ENCODE peak calls at places on chromosomes 1 and 21, in eight cellular contexts. J, E, D, U, G, B, Y and F are unnamed samples.

GRCh38 chr1:39458991-39459390 is 32.4 kb upstream of the BMP8A start:
- DNase-seq in B (no peak), D (no peak), E (no peak), Y (no peak), G (no peak), J (no peak), U (no peak), F (no peak)

GRCh38 chr21:41725421-41726021 is 41.3 kb downstream of the RIPK4 start:
- DNase-seq in U (no peak), Y (no peak), D (no peak), G (no peak), E (no peak), B (no peak), J (no peak), F (no peak)

GRCh38 chr1:51439053-51439452 is 80.0 kb downstream of the EPS15 start:
- DNase-seq in J (no peak), D (no peak), E (no peak), B (no peak), Y (no peak), U (no peak), G (no peak), F (no peak)

GRCh38 chr1:94398356-94398755 is 19.8 kb upstream of the ABCD3 start:
- DNase-seq in D (no peak), G (no peak), J (no peak), U (no peak), E (no peak), Y (no peak), B (no peak), F (no peak)

GRCh38 chr1:209645574-209646452 is 6.4 kb downstream of the LAMB3 start:
- DNase-seq in D (no peak), Y (peak), B (no peak), G (no peak), J (no peak), U (peak), E (no peak), F (no peak)

GRCh38 chr21:42289926-42290325 is 25.3 kb downstream of the TFF3 start:
- DNase-seq in E (no peak), D (no peak), J (no peak), Y (no peak), G (no peak), U (peak), B (no peak), F (no peak)

GRCh38 chr21:38388219-38388618 is 110.1 kb downstream of the ERG start:
- DNase-seq in E (no peak), G (no peak), B (no peak), D (no peak), J (no peak), U (no peak), Y (peak), F (no peak)

GRCh38 chr1:216075339-216075738 is 347.9 kb downstream of the USH2A start:
- DNase-seq in J (no peak), B (no peak), U (no peak), G (no peak), D (no peak), Y (peak), E (no peak), F (no peak)